ENCODE peak calls at places on chromosomes 4 and X, in five cellular contexts. One of them, this sample, is unnamed.

GRCh38 chr4:26854701-26855100 is 5.9 kb upstream of the STIM2 start:
- DNase-seq in A549: no peak
- DNase-seq in HepG2: no peak
- DNase-seq in K562: no peak
- DNase-seq in GM12878: no peak
- DNase-seq in this sample: no peak

GRCh38 chrX:46961574-46962279 is 49.5 kb downstream of the JADE3 start:
- DNase-seq in A549: no peak
- DNase-seq in HepG2: no peak
- DNase-seq in K562: no peak
- DNase-seq in GM12878: no peak
- DNase-seq in this sample: peak; percentile 5

GRCh38 chr4:1907848-1908525 is 36.8 kb downstream of the NSD2 start:
- DNase-seq in A549: no peak
- DNase-seq in HepG2: no peak
- DNase-seq in K562: no peak
- DNase-seq in GM12878: no peak
- DNase-seq in this sample: no peak

GRCh38 chrX:122641136-122641535 is 542.9 kb upstream of the GRIA3 start:
- DNase-seq in A549: no peak
- DNase-seq in HepG2: no peak
- DNase-seq in K562: no peak
- DNase-seq in GM12878: no peak
- DNase-seq in this sample: no peak

GRCh38 chr4:7425171-7425570 is 9.6 kb downstream of the PSAPL1 start:
- DNase-seq in A549: no peak
- DNase-seq in HepG2: no peak
- DNase-seq in K562: no peak
- DNase-seq in GM12878: no peak
- DNase-seq in this sample: no peak

GRCh38 chrX:18119856-18120255 is 100.8 kb downstream of the BEND2 start:
- DNase-seq in A549: peak; percentile 4
- DNase-seq in HepG2: no peak
- DNase-seq in K562: no peak
- DNase-seq in GM12878: no peak
- DNase-seq in this sample: peak; percentile 2

GRCh38 chr4:119284876-119285611 is 36.9 kb downstream of the FABP2 start:
- DNase-seq in A549: peak; percentile 11
- DNase-seq in HepG2: no peak
- DNase-seq in K562: no peak
- DNase-seq in GM12878: no peak
- DNase-seq in this sample: no peak

GRCh38 chrX:1059576-1060561 is 152.6 kb downstream of the CRLF2 start:
- DNase-seq in A549: no peak
- DNase-seq in HepG2: no peak
- DNase-seq in K562: peak; percentile 30
- DNase-seq in GM12878: no peak
- DNase-seq in this sample: no peak

GRCh38 chr4:173218411-173219125 is 50.0 kb downstream of the GALNT7 start:
- DNase-seq in A549: peak; percentile 43
- DNase-seq in HepG2: no peak
- DNase-seq in K562: peak; percentile 88
- DNase-seq in GM12878: no peak
- DNase-seq in this sample: no peak

GRCh38 chrX:110182865-110183264 is 135.0 kb downstream of the AMMECR1 start:
- DNase-seq in A549: no peak
- DNase-seq in HepG2: no peak
- DNase-seq in K562: peak; percentile 60
- DNase-seq in GM12878: no peak
- DNase-seq in this sample: no peak

GRCh38 chr4:88211473-88212252 is 53.2 kb upstream of the ABCG2 start:
- DNase-seq in A549: peak; percentile 42
- DNase-seq in HepG2: peak; percentile 52
- DNase-seq in K562: peak; percentile 62
- DNase-seq in GM12878: no peak
- DNase-seq in this sample: peak; percentile 85

GRCh38 chr4:58749206-58749605 is 1639.0 kb upstream of the IGFBP7 start:
- DNase-seq in A549: no peak
- DNase-seq in HepG2: peak; percentile 2
- DNase-seq in K562: no peak
- DNase-seq in GM12878: no peak
- DNase-seq in this sample: no peak

GRCh38 chr4:54998991-54999390 is 126.4 kb downstream of the KDR start:
- DNase-seq in A549: no peak
- DNase-seq in HepG2: no peak
- DNase-seq in K562: no peak
- DNase-seq in GM12878: no peak
- DNase-seq in this sample: peak; percentile 68

GRCh38 chr4:139219450-139220055 is 42.5 kb upstream of the ELF2 start:
- DNase-seq in A549: no peak
- DNase-seq in HepG2: no peak
- DNase-seq in K562: no peak
- DNase-seq in GM12878: no peak
- DNase-seq in this sample: no peak
- TF ChIP-seq JUNB in A549: no peak
- TF ChIP-seq JUNB in HepG2: no peak
- TF ChIP-seq JUNB in K562: no peak
- TF ChIP-seq JUNB in GM12878: no peak
- TF ChIP-seq JUNB in this sample: no peak

DNA sequence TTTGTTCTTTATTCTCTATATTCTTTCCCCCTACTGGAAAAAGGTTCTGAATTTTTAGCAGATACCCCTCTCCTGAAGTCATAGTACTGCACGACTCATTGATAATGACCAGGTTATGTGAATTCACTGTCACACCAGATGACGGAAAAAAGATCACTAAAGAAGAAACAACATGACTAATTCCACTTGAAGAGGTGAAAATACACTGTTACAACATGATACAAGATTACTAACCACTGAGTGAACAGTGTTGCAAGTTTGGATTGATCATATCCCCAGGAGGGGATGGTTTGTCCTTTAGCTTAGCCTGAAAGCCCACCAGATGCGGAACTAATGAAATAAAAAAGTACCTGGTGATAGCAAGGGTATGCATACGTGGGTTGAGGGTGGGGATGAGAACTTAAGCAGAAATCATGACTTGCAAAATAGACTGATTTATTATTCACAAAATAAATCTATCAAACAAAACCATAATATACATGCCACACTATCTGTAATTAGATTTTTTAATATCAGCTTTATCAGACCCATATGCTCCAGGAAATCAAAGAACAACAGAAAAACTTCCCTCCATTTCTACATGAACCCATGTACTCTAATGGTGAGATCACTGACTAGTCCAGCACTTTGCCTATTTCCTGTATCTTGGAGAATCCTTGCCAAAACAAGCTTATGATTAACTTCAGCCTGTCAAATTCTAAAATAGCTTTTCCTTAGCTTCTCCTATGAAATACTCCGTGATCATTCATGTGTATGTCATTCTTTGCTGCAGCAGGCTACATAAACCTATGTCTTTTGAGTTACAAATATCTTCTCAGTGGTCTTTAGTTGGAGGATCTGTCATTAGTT is 257.4 kb upstream of the AGA start:
- DNase-seq in A549: peak; percentile 7
- DNase-seq in HepG2: no peak
- DNase-seq in K562: no peak
- DNase-seq in GM12878: no peak
- DNase-seq in this sample: no peak
- TF ChIP-seq JUNB in A549: no peak
- TF ChIP-seq JUNB in HepG2: no peak
- TF ChIP-seq JUNB in K562: no peak
- TF ChIP-seq JUNB in GM12878: no peak
- TF ChIP-seq JUNB in this sample: no peak

GRCh38 chrX:13983734-13984133 is 46.0 kb downstream of the GEMIN8 start:
- DNase-seq in A549: no peak
- DNase-seq in HepG2: no peak
- DNase-seq in K562: no peak
- DNase-seq in GM12878: no peak
- DNase-seq in this sample: no peak

GRCh38 chrX:13990126-13990525 is 39.6 kb downstream of the GEMIN8 start:
- DNase-seq in A549: no peak
- DNase-seq in HepG2: no peak
- DNase-seq in K562: no peak
- DNase-seq in GM12878: no peak
- DNase-seq in this sample: no peak

DNA sequence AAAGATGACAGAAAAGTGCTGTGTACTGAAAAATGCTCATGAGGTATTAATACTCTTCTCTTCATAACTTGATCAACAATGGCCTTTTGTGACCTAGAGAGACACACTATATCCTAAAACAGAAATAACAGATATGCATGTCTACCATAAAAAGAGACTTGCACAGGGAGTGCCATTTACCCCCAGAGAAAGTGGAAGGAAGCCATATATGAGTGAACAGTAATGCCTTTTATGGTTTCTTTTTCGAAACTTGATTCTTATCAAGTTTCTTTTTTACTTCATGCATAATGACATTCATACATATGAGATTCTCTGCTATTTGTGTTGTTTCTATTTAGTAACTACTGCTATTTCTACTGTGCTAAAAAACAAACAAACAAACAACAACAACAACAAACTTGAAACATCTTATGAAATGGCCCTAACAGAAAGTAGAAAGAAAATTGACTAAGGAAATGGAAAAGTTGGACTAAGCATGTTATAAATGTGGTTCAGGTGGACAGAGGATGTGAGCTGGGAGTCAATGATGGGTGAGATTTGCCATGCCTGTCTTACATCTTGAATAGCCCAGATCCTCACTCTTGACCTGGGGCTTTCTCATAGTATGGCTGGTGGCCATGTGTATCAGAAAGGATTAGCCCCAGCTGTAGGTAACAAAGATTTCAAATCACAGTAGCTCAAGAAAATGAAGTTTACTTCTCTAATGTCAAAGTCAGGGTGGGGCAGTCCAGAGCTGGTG is 43.8 kb downstream of the GEMIN8 start:
- DNase-seq in A549: no peak
- DNase-seq in HepG2: no peak
- DNase-seq in K562: no peak
- DNase-seq in GM12878: no peak
- DNase-seq in this sample: no peak
- TF ChIP-seq JUNB in A549: no peak
- TF ChIP-seq JUNB in HepG2: no peak
- TF ChIP-seq JUNB in K562: no peak
- TF ChIP-seq JUNB in GM12878: no peak
- TF ChIP-seq JUNB in this sample: no peak

DNA sequence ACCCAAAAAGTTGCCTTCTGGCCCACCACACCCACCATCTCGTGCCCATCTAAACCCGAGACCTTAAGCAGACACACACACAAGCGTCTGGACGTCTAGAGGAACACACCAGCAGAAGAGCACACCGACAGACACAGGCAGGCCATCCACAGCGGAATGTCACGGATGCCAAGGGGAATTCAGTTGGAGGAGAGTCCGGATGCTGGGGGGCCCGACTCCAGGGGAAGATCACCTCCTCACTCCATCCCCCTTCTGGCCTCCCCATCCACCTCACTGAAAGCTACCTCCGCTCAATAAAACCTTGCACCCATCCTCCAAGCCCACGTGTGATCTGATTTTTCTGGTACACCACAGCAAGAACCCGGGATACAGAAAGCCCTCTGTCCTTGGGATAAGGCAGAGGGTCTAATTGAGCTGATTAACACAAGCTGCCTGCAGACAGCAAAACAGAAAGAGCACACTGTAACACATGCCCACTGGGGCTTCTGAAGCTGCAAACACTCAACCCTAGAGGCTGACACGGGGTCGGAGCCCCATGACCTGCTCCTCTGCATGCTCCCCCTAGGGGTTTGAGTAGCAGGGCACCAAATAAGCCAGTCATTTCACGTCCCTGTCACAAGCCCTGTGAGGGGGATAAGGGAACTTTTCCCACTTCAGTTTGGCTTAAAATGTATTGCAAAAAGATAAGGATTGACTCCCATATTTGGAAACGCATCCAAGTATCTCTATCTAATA is 339.6 kb upstream of the PCDH10 start:
- DNase-seq in A549: no peak
- DNase-seq in HepG2: no peak
- DNase-seq in K562: no peak
- DNase-seq in GM12878: no peak
- DNase-seq in this sample: peak; percentile 77
- TF ChIP-seq JUNB in A549: no peak
- TF ChIP-seq JUNB in HepG2: no peak
- TF ChIP-seq JUNB in K562: no peak
- TF ChIP-seq JUNB in GM12878: no peak
- TF ChIP-seq JUNB in this sample: no peak

GRCh38 chr4:68129793-68130192 is at the start of gene TMPRSS11F:
- DNase-seq in A549: no peak
- DNase-seq in HepG2: no peak
- DNase-seq in K562: peak; percentile 67
- DNase-seq in GM12878: no peak
- DNase-seq in this sample: peak; percentile 36
- TF ChIP-seq JUNB in A549: no peak
- TF ChIP-seq JUNB in HepG2: no peak
- TF ChIP-seq JUNB in K562: no peak
- TF ChIP-seq JUNB in GM12878: no peak
- TF ChIP-seq JUNB in this sample: no peak

GRCh38 chr4:182343435-182343834 is 100.2 kb downstream of the TENM3 start:
- DNase-seq in A549: no peak
- DNase-seq in HepG2: no peak
- DNase-seq in K562: no peak
- DNase-seq in GM12878: no peak
- DNase-seq in this sample: peak; percentile 51

GRCh38 chr4:182339246-182339645 is 96.0 kb downstream of the TENM3 start:
- DNase-seq in A549: no peak
- DNase-seq in HepG2: no peak
- DNase-seq in K562: no peak
- DNase-seq in GM12878: no peak
- DNase-seq in this sample: peak; percentile 71

GRCh38 chr4:182337366-182337765 is 94.2 kb downstream of the TENM3 start:
- DNase-seq in A549: no peak
- DNase-seq in HepG2: no peak
- DNase-seq in K562: no peak
- DNase-seq in GM12878: no peak
- DNase-seq in this sample: no peak

GRCh38 chr4:182338731-182339130 is 95.5 kb downstream of the TENM3 start:
- DNase-seq in A549: no peak
- DNase-seq in HepG2: no peak
- DNase-seq in K562: no peak
- DNase-seq in GM12878: no peak
- DNase-seq in this sample: no peak

DNA sequence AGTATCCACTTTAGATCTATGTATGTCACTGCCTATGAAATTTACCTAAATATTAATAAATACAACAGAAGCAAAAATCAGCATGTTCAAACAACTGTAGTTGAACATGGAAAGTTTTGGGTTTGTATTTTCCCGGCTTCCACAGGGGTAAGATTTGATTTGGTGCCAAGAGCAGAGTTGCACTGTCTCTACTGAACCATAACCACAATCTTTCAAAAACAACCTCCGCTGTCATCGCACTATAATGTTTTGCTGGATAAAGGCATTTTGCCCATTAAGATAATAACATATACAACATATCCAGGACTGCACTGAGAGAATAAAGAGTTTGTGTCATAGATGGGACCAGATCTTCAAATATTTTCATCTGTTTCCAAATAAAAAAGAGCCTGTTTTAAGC is 94.9 kb downstream of the TENM3 start:
- DNase-seq in A549: no peak
- DNase-seq in HepG2: no peak
- DNase-seq in K562: no peak
- DNase-seq in GM12878: no peak
- DNase-seq in this sample: no peak
- TF ChIP-seq JUNB in A549: no peak
- TF ChIP-seq JUNB in HepG2: no peak
- TF ChIP-seq JUNB in K562: no peak
- TF ChIP-seq JUNB in GM12878: no peak
- TF ChIP-seq JUNB in this sample: no peak

This sample was measured in GM23338.